ENCODE peak calls at places on chromosome 4, in seven cellular contexts. L is fibroblast of lung, V is AG04449, O is IMR-90, J is K562, M is pancreas, G is HAP-1. A is an unnamed sample.
A peak's percentile ranks its signal among the peaks of the same experiment; 100 is the strongest.

GRCh38 chr4:62256469-62256868 is 1056.3 kb downstream of the ADGRL3 start:
- DNase-seq in L (no peak), O (no peak), G (no peak), V (no peak), J (no peak), M (no peak), A (no peak)

GRCh38 chr4:2082627-2083026 is 23.5 kb downstream of the NAT8L start:
- DNase-seq in O (no peak), G (no peak), L (no peak), J (no peak), V (no peak), M (no peak), A (no peak)

GRCh38 chr4:183797445-183798248 is 107.5 kb upstream of the STOX2 start:
- DNase-seq in L (peak; percentile 14), M (peak; percentile 53), V (no peak), G (peak; percentile 65), O (no peak), J (no peak), A (peak; percentile 31)

GRCh38 chr4:5474756-5475155 is 233.6 kb downstream of the EVC2 start:
- DNase-seq in M (no peak), J (no peak), G (no peak), L (no peak), O (peak; percentile 77), V (peak; percentile 19), A (no peak)

GRCh38 chr4:185782523-185782922 is 29.5 kb downstream of the SORBS2 start:
- DNase-seq in M (no peak), G (no peak), J (peak; percentile 10), L (peak; percentile 17), O (peak; percentile 65), V (no peak), A (no peak)

GRCh38 chr4:100842856-100843255 is 325.0 kb upstream of the EMCN start:
- DNase-seq in J (no peak), G (no peak), O (no peak), V (no peak), L (no peak), M (no peak), A (no peak)

GRCh38 chr4:128700659-128701350 is 108.7 kb upstream of the JADE1 start:
- DNase-seq in G (no peak), M (no peak), L (peak; percentile 23), J (no peak), V (no peak), O (no peak), A (no peak)

GRCh38 chr4:17126306-17126978 is 228.0 kb upstream of the LDB2 start:
- DNase-seq in M (no peak), G (no peak), J (no peak), O (no peak), V (no peak), L (no peak), A (no peak)

GRCh38 chr4:19748470-19748869 is 503.2 kb upstream of the SLIT2 start:
- DNase-seq in V (peak; percentile 52), J (peak; percentile 11), L (peak; percentile 98), G (no peak), M (no peak), O (peak; percentile 87), A (no peak)

GRCh38 chr4:174626310-174627022 is 104.2 kb upstream of the HPGD start:
- DNase-seq in L (no peak), O (no peak), J (no peak), V (no peak), M (no peak), G (no peak), A (no peak)

GRCh38 chr4:118012142-118012541 is 22.1 kb upstream of the NDST3 start:
- DNase-seq in V (no peak), J (no peak), L (no peak), O (peak; percentile 0), G (no peak), M (no peak), A (no peak)

GRCh38 chr4:142558851-142559250 is 287.2 kb downstream of the INPP4B start:
- DNase-seq in M (peak; percentile 17), G (no peak), O (peak; percentile 21), L (peak; percentile 11), V (no peak), J (no peak), A (peak; percentile 32)

GRCh38 chr4:3285558-3286334 is 7.1 kb upstream of the RGS12 start:
- DNase-seq in L (peak; percentile 54), V (no peak), G (no peak), M (peak; percentile 8), J (no peak), O (peak; percentile 32), A (no peak)

GRCh38 chr4:182339246-182339645 is 96.0 kb downstream of the TENM3 start:
- DNase-seq in L (no peak), J (no peak), V (no peak), G (peak; percentile 47), O (no peak), M (no peak), A (no peak)

GRCh38 chr4:107258359-107258758 is 222.2 kb upstream of the DKK2 start:
- DNase-seq in O (peak; percentile 70), M (no peak), J (no peak), G (no peak), L (peak; percentile 9), V (no peak), A (no peak)

GRCh38 chr4:86822136-86822535 is 27.0 kb downstream of the SLC10A6 start:
- DNase-seq in G (no peak), L (no peak), J (no peak), V (no peak), M (no peak), O (peak; percentile 63), A (no peak)

GRCh38 chr4:27714073-27714472 is 853.4 kb downstream of the STIM2 start:
- DNase-seq in J (no peak), G (no peak), M (no peak), V (no peak), L (peak; percentile 11), O (peak; percentile 31), A (no peak)

GRCh38 chr4:140427919-140428471 is 547 bp upstream of the CLGN start:
- DNase-seq in L (peak; percentile 83), J (no peak), M (peak; percentile 35), O (peak; percentile 23), V (no peak), G (no peak), A (no peak)

GRCh38 chr4:24089831-24090531 is 200.1 kb upstream of the PPARGC1A start:
- DNase-seq in M (no peak), J (no peak), G (no peak), L (peak; percentile 89), O (peak; percentile 90), V (no peak), A (no peak)

GRCh38 chr4:99324978-99325377 is 3.8 kb upstream of the ADH1B start:
- DNase-seq in V (peak; percentile 19), M (peak; percentile 37), J (no peak), O (peak; percentile 83), G (no peak), L (peak; percentile 98), A (no peak)

GRCh38 chr4:8703857-8704495 is 111.4 kb downstream of the CPZ start:
- DNase-seq in O (no peak), V (no peak), G (no peak), M (no peak), J (no peak), L (no peak), A (no peak)

GRCh38 chr4:146585761-146586333 is 52.8 kb upstream of the POU4F2 start:
- DNase-seq in V (peak; percentile 28), J (no peak), G (no peak), M (no peak), L (peak; percentile 58), O (peak; percentile 46), A (no peak)
- H3K4me3 ChIP-seq in V (no peak overlapping the region), J (no peak overlapping the region), G (no peak overlapping the region), M (no peak overlapping the region), L (no peak overlapping the region), O (no peak overlapping the region), A (no peak overlapping the region)

GRCh38 chr4:53704329-53704728 is 113.0 kb upstream of the LNX1 start:
- DNase-seq in L (no peak), V (no peak), O (no peak), M (no peak), J (no peak), G (no peak), A (no peak)

GRCh38 chr4:53705972-53706371 is 114.7 kb upstream of the LNX1 start:
- DNase-seq in G (no peak), V (no peak), O (no peak), J (no peak), M (no peak), L (no peak), A (no peak)

GRCh38 chr4:53705151-53705764 is 114.0 kb upstream of the LNX1 start:
- DNase-seq in L (no peak), G (no peak), M (no peak), V (no peak), O (no peak), J (no peak), A (no peak)

GRCh38 chr4:53702334-53703266 is 111.3 kb upstream of the LNX1 start:
- DNase-seq in V (no peak), G (peak; percentile 48), O (peak; percentile 77), L (peak; percentile 86), J (no peak), M (peak; percentile 31), A (no peak)

GRCh38 chr4:53703267-53703655 is 112.0 kb upstream of the LNX1 start:
- DNase-seq in O (no peak), J (no peak), L (no peak), V (no peak), G (no peak), M (no peak), A (no peak)
- H3K4me3 ChIP-seq in O (no peak overlapping the region), J (no peak overlapping the region), L (no peak overlapping the region), V (no peak overlapping the region), G (no peak overlapping the region), M (no peak overlapping the region), A (no peak overlapping the region)

GRCh38 chr4:55378617-55379467 is 16.9 kb upstream of the TMEM165 start:
- DNase-seq in G (no peak), M (peak; percentile 47), V (no peak), L (no peak), J (no peak), O (no peak), A (no peak)
- H3K4me3 ChIP-seq in G (no peak overlapping the region), M (peak overlapping the region; percentile 26), V (no peak overlapping the region), L (no peak overlapping the region), J (no peak overlapping the region), O (no peak overlapping the region), A (no peak overlapping the region)

GRCh38 chr4:41120297-41121217 is 93.8 kb downstream of the APBB2 start:
- DNase-seq in J (no peak), O (peak; percentile 59), V (no peak), G (no peak), L (peak; percentile 95), M (peak; percentile 29), A (no peak)
- H3K4me3 ChIP-seq in J (no peak overlapping the region), O (no peak overlapping the region), V (no peak overlapping the region), G (no peak overlapping the region), L (peak overlapping the region; percentile 8), M (no peak overlapping the region), A (no peak overlapping the region)

DNA sequence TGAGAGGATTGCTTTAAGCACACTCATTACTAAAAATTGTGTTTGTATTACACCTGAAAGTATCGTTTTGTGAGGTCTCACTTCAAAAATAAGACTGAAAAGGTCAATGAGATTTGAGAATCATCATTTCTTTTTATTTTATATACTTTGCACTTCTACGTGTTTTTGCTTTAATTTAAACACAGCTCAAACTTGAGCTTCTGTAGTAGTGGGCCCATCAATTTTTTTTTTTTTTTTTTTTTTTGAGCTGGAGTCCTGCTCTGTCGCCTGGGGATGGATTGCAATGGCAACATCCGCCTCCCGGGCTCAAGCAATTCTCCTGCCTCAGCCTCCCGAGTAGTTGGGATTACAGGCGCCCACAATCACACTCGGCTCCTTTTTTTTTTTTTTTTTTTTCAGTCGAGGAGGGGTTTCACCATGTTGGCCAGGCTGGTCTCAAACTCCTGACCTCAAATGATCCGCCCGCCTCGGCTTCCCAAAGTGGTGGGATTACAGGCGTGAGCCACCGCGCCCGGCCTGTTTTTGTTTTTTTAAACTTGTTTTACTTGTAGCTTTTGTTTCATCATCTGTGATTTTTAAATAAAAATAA is 1.5 kb downstream of the GSTCD start:
- DNase-seq in O (no peak), J (no peak), G (peak; percentile 41), L (no peak), V (no peak), M (no peak), A (no peak)
- H3K4me3 ChIP-seq in O (no peak overlapping the region), J (peak overlapping the region; percentile 93), G (peak overlapping the region; percentile 90), L (peak overlapping the region; percentile 94), V (no peak overlapping the region), M (no peak overlapping the region), A (peak overlapping the region; percentile 85)